ENCODE peak calls at places on chromosomes 2 and 18, in ten cellular contexts. One of them, this sample, is unnamed.
A peak's percentile ranks its signal among the peaks of the same experiment; 100 is the strongest.

GRCh38 chr2:160871953-160872352 is 288.3 kb upstream of the TANK start:
- DNase-seq in HCT116: no peak
- DNase-seq in suprapubic skin: no peak
- DNase-seq in naive thymus-derived CD4-positive, alpha-beta T cell: no peak
- DNase-seq in CD8-positive, alpha-beta T cell: no peak
- DNase-seq in PC-9: no peak
- DNase-seq in RWPE2: no peak
- DNase-seq in Peyer's patch: no peak
- DNase-seq in tibial artery: no peak
- DNase-seq in GM23248: no peak
- DNase-seq in this sample: no peak

GRCh38 chr18:46754661-46755292 is 2.1 kb downstream of the ST8SIA5 start:
- DNase-seq in HCT116: no peak
- DNase-seq in naive thymus-derived CD4-positive, alpha-beta T cell: no peak
- DNase-seq in tibial artery: no peak
- DNase-seq in GM23248: no peak
- DNase-seq in PC-9: no peak
- DNase-seq in Peyer's patch: no peak
- DNase-seq in suprapubic skin: peak; percentile 53
- DNase-seq in CD8-positive, alpha-beta T cell: peak; percentile 22
- DNase-seq in RWPE2: no peak
- DNase-seq in this sample: no peak

GRCh38 chr18:35039633-35040032 is 1.6 kb upstream of the MAPRE2 start:
- DNase-seq in suprapubic skin: no peak
- DNase-seq in RWPE2: no peak
- DNase-seq in HCT116: no peak
- DNase-seq in tibial artery: no peak
- DNase-seq in GM23248: no peak
- DNase-seq in PC-9: peak; percentile 31
- DNase-seq in CD8-positive, alpha-beta T cell: no peak
- DNase-seq in naive thymus-derived CD4-positive, alpha-beta T cell: no peak
- DNase-seq in Peyer's patch: no peak
- DNase-seq in this sample: no peak

GRCh38 chr18:49664086-49664890 is 102.4 kb downstream of the LIPG start:
- DNase-seq in RWPE2: no peak
- DNase-seq in CD8-positive, alpha-beta T cell: no peak
- DNase-seq in GM23248: no peak
- DNase-seq in PC-9: no peak
- DNase-seq in Peyer's patch: no peak
- DNase-seq in naive thymus-derived CD4-positive, alpha-beta T cell: no peak
- DNase-seq in HCT116: no peak
- DNase-seq in tibial artery: no peak
- DNase-seq in suprapubic skin: no peak
- DNase-seq in this sample: no peak

GRCh38 chr18:76941284-76941683 is 118.9 kb downstream of the ZNF236 start:
- DNase-seq in GM23248: no peak
- DNase-seq in suprapubic skin: no peak
- DNase-seq in RWPE2: no peak
- DNase-seq in naive thymus-derived CD4-positive, alpha-beta T cell: no peak
- DNase-seq in CD8-positive, alpha-beta T cell: no peak
- DNase-seq in tibial artery: no peak
- DNase-seq in HCT116: no peak
- DNase-seq in Peyer's patch: no peak
- DNase-seq in PC-9: no peak
- DNase-seq in this sample: no peak

GRCh38 chr2:2812117-2812516 is 481.0 kb upstream of the MYT1L start:
- DNase-seq in Peyer's patch: no peak
- DNase-seq in PC-9: no peak
- DNase-seq in RWPE2: no peak
- DNase-seq in HCT116: no peak
- DNase-seq in GM23248: no peak
- DNase-seq in CD8-positive, alpha-beta T cell: no peak
- DNase-seq in suprapubic skin: no peak
- DNase-seq in naive thymus-derived CD4-positive, alpha-beta T cell: no peak
- DNase-seq in tibial artery: peak; percentile 3
- DNase-seq in this sample: no peak

GRCh38 chr2:31967790-31968189 is 43.0 kb downstream of the MEMO1 start:
- DNase-seq in CD8-positive, alpha-beta T cell: no peak
- DNase-seq in GM23248: no peak
- DNase-seq in HCT116: no peak
- DNase-seq in tibial artery: no peak
- DNase-seq in naive thymus-derived CD4-positive, alpha-beta T cell: no peak
- DNase-seq in Peyer's patch: no peak
- DNase-seq in PC-9: no peak
- DNase-seq in suprapubic skin: no peak
- DNase-seq in RWPE2: no peak
- DNase-seq in this sample: no peak

GRCh38 chr18:79388043-79388442 is 7.7 kb upstream of the NFATC1 start:
- DNase-seq in CD8-positive, alpha-beta T cell: no peak
- DNase-seq in Peyer's patch: peak; percentile 41
- DNase-seq in PC-9: no peak
- DNase-seq in tibial artery: peak; percentile 42
- DNase-seq in suprapubic skin: no peak
- DNase-seq in HCT116: no peak
- DNase-seq in GM23248: no peak
- DNase-seq in RWPE2: no peak
- DNase-seq in naive thymus-derived CD4-positive, alpha-beta T cell: no peak
- DNase-seq in this sample: no peak

GRCh38 chr2:15730545-15731212 is 139.0 kb downstream of the DDX1 start:
- DNase-seq in RWPE2: peak; percentile 93
- DNase-seq in Peyer's patch: peak; percentile 86
- DNase-seq in HCT116: peak; percentile 81
- DNase-seq in PC-9: peak; percentile 84
- DNase-seq in naive thymus-derived CD4-positive, alpha-beta T cell: no peak
- DNase-seq in CD8-positive, alpha-beta T cell: no peak
- DNase-seq in GM23248: peak; percentile 92
- DNase-seq in tibial artery: peak; percentile 93
- DNase-seq in suprapubic skin: peak; percentile 91
- DNase-seq in this sample: peak; percentile 90

GRCh38 chr2:141468746-141469145 is 662.1 kb downstream of the LRP1B start:
- DNase-seq in Peyer's patch: no peak
- DNase-seq in RWPE2: no peak
- DNase-seq in naive thymus-derived CD4-positive, alpha-beta T cell: no peak
- DNase-seq in HCT116: no peak
- DNase-seq in suprapubic skin: no peak
- DNase-seq in PC-9: no peak
- DNase-seq in CD8-positive, alpha-beta T cell: no peak
- DNase-seq in GM23248: no peak
- DNase-seq in tibial artery: no peak
- DNase-seq in this sample: no peak

GRCh38 chr2:110157153-110157793 is 41.7 kb upstream of the MALL start:
- DNase-seq in Peyer's patch: peak; percentile 74
- DNase-seq in RWPE2: no peak
- DNase-seq in tibial artery: no peak
- DNase-seq in HCT116: peak; percentile 66
- DNase-seq in PC-9: peak; percentile 31
- DNase-seq in CD8-positive, alpha-beta T cell: no peak
- DNase-seq in naive thymus-derived CD4-positive, alpha-beta T cell: peak; percentile 14
- DNase-seq in GM23248: peak; percentile 83
- DNase-seq in suprapubic skin: no peak
- DNase-seq in this sample: peak; percentile 40

DNA sequence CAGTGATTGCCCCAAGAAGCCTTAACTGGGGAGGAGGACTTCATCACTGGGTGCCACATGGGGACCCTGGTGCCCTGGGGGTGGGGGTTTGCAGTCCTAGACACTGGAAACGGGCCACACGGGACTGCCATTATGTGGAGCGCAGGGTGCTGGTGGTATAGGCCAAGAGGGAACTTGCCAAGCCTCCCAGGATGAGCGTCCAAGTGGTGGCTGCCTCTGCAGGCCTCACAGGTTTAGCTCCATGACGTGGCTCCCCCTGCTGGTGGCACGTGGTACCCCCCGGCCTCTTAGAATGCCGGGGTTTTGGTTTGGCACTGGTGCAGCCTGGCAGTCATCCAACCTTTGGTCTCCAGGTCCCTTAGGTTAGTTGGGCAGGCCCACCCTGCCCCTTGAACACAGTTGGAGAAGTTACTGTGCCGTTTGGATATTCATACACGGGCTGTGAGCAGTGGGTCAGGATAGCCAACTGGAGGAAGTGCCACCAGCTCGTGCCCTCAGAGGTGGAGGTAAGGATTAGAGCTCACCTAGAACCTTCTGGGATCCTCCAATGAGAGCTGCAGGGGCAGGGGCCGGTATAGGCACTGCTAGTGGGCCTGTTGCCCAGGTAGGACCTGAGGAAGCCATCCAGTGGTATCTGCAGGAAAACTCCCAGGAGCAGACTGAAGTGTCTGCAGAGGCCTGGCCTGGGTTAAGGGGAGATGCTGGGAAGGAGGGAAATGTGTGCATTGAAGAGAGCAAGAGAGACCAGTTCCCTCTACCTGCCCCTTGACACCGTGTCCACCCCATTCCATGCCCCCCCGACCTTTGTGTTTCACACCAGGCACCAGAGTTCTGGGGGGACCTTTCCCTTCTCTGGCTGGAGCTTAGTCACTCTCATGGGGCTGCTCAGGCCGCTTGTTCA is 5.7 kb downstream of the PTMA start:
- DNase-seq in CD8-positive, alpha-beta T cell: peak; percentile 90
- DNase-seq in GM23248: peak; percentile 89
- DNase-seq in tibial artery: peak; percentile 93
- DNase-seq in naive thymus-derived CD4-positive, alpha-beta T cell: peak; percentile 90
- DNase-seq in RWPE2: no peak
- DNase-seq in suprapubic skin: peak; percentile 96
- DNase-seq in HCT116: peak; percentile 92
- DNase-seq in PC-9: peak; percentile 91
- DNase-seq in Peyer's patch: peak; percentile 95
- DNase-seq in this sample: peak; percentile 91
- H3K4me3 ChIP-seq in CD8-positive, alpha-beta T cell: no peak overlapping the region
- H3K4me3 ChIP-seq in GM23248: no peak overlapping the region
- H3K4me3 ChIP-seq in tibial artery: no peak overlapping the region
- H3K4me3 ChIP-seq in naive thymus-derived CD4-positive, alpha-beta T cell: no peak overlapping the region
- H3K4me3 ChIP-seq in RWPE2: no peak overlapping the region
- H3K4me3 ChIP-seq in suprapubic skin: no peak overlapping the region
- H3K4me3 ChIP-seq in HCT116: no peak overlapping the region
- H3K4me3 ChIP-seq in PC-9: no peak overlapping the region
- H3K4me3 ChIP-seq in Peyer's patch: no peak overlapping the region
- H3K4me3 ChIP-seq in this sample: no peak overlapping the region

GRCh38 chr2:135975702-135976101 is 9.7 kb downstream of the DARS1 start:
- DNase-seq in naive thymus-derived CD4-positive, alpha-beta T cell: no peak
- DNase-seq in Peyer's patch: no peak
- DNase-seq in tibial artery: no peak
- DNase-seq in CD8-positive, alpha-beta T cell: no peak
- DNase-seq in suprapubic skin: no peak
- DNase-seq in HCT116: no peak
- DNase-seq in RWPE2: no peak
- DNase-seq in GM23248: no peak
- DNase-seq in PC-9: no peak
- DNase-seq in this sample: no peak
- H3K36me3 ChIP-seq in naive thymus-derived CD4-positive, alpha-beta T cell: peaks cover 12% of the 10 kb centered on the region
- H3K36me3 ChIP-seq in Peyer's patch: peaks cover 29% of the 10 kb centered on the region
- H3K36me3 ChIP-seq in tibial artery: peaks cover 38% of the 10 kb centered on the region
- H3K36me3 ChIP-seq in CD8-positive, alpha-beta T cell: peaks cover 3% of the 10 kb centered on the region
- H3K36me3 ChIP-seq in suprapubic skin: peaks cover 49% of the 10 kb centered on the region
- H3K36me3 ChIP-seq in HCT116: peaks cover 33% of the 10 kb centered on the region
- H3K36me3 ChIP-seq in RWPE2: peaks cover 93% of the 10 kb centered on the region
- H3K36me3 ChIP-seq in GM23248: peaks cover 48% of the 10 kb centered on the region
- H3K36me3 ChIP-seq in PC-9: peaks cover 40% of the 10 kb centered on the region
- H3K36me3 ChIP-seq in this sample: peaks cover 37% of the 10 kb centered on the region

DNA sequence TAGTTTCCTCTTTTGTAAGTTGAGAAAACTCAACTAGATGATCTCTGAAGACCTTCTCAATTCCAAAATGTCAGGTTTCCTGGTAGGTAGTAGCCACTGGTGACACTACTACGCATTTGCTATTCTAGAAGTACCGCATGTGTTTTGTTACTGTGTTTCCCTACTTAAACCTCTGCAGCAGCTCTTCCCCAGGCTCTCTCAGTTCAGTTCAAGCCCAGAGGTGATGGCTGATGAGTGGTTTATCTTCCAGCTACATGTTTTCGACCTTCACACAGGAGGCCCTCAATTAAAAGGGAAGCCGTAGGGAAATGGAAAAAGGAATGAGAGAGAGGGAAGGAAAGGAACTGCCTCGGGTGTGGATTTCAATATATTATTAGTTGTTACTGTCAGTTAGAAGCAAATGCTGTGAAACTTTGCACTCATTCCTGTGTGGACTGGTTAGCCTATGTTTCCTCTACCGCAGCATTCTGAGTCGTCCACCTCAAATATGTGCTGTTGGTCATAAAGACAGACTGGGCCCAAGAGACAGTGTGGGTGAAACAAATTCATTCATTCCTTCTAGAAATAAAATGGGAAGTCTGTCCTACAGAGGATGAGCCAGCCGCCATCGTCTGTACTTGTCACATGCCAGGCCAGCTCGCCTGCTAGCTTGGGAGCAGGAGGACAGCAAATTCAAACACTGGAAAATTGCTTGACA is 455.2 kb upstream of the RAB12 start:
- DNase-seq in RWPE2: no peak
- DNase-seq in naive thymus-derived CD4-positive, alpha-beta T cell: no peak
- DNase-seq in CD8-positive, alpha-beta T cell: no peak
- DNase-seq in suprapubic skin: no peak
- DNase-seq in HCT116: no peak
- DNase-seq in Peyer's patch: no peak
- DNase-seq in GM23248: peak; percentile 88
- DNase-seq in tibial artery: no peak
- DNase-seq in PC-9: no peak
- DNase-seq in this sample: no peak
- H3K27ac ChIP-seq in RWPE2: no peak overlapping the region
- H3K27ac ChIP-seq in naive thymus-derived CD4-positive, alpha-beta T cell: no peak overlapping the region
- H3K27ac ChIP-seq in CD8-positive, alpha-beta T cell: no peak overlapping the region
- H3K27ac ChIP-seq in suprapubic skin: no peak overlapping the region
- H3K27ac ChIP-seq in HCT116: no peak overlapping the region
- H3K27ac ChIP-seq in Peyer's patch: no peak overlapping the region
- H3K27ac ChIP-seq in GM23248: peak overlapping the region; percentile 68
- H3K27ac ChIP-seq in tibial artery: no peak overlapping the region
- H3K27ac ChIP-seq in PC-9: no peak overlapping the region
- H3K27ac ChIP-seq in this sample: no peak overlapping the region

DNA sequence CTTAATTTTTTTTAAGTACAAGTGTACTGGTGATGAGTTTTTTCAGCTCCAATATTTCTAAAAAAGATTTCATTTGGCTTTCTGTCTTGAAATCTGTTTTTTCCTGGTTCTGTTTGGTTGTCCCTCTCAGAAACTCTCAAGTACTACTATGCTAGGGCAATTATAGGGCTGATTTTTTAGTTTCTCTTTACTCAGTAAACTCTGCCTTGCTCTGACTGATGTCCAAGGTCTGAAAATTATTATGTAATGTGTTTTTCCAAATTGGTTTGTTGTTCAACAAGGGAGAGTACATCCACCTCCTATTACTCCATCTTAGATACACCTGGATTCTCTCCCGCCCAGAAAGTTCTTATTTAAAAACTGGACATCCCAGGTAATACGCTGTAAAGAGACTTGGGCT is 877.7 kb downstream of the CBLN2 start:
- DNase-seq in GM23248: no peak
- DNase-seq in suprapubic skin: no peak
- DNase-seq in PC-9: no peak
- DNase-seq in naive thymus-derived CD4-positive, alpha-beta T cell: no peak
- DNase-seq in RWPE2: no peak
- DNase-seq in HCT116: no peak
- DNase-seq in CD8-positive, alpha-beta T cell: no peak
- DNase-seq in Peyer's patch: no peak
- DNase-seq in tibial artery: no peak
- DNase-seq in this sample: no peak
- H3K4me3 ChIP-seq in GM23248: no peak overlapping the region
- H3K4me3 ChIP-seq in suprapubic skin: no peak overlapping the region
- H3K4me3 ChIP-seq in PC-9: no peak overlapping the region
- H3K4me3 ChIP-seq in naive thymus-derived CD4-positive, alpha-beta T cell: no peak overlapping the region
- H3K4me3 ChIP-seq in RWPE2: no peak overlapping the region
- H3K4me3 ChIP-seq in HCT116: no peak overlapping the region
- H3K4me3 ChIP-seq in CD8-positive, alpha-beta T cell: no peak overlapping the region
- H3K4me3 ChIP-seq in Peyer's patch: no peak overlapping the region
- H3K4me3 ChIP-seq in tibial artery: no peak overlapping the region
- H3K4me3 ChIP-seq in this sample: no peak overlapping the region

This sample was measured in SJSA1.